ENCODE peak calls at places on chromosomes 3 and 15, in ten cellular contexts. Y, R, W, J, Z, K, F, E, T and B are unnamed samples.

GRCh38 chr3:54243262-54243931 is 121.0 kb downstream of the CACNA2D3 start:
- DNase-seq in F (no peak), E (peak), Z (no peak), Y (no peak), W (no peak), J (no peak), T (no peak), K (no peak), R (no peak), B (peak)

GRCh38 chr3:84600703-84601225 is 358.0 kb upstream of the CADM2 start:
- DNase-seq in R (no peak), F (no peak), K (no peak), T (no peak), Y (no peak), Z (no peak), E (no peak), W (no peak), J (no peak), B (no peak)

GRCh38 chr3:9251055-9251786 is 1.8 kb upstream of the SRGAP3 start:
- DNase-seq in R (no peak), F (no peak), W (no peak), E (no peak), Z (no peak), T (no peak), J (no peak), Y (peak), K (no peak), B (no peak)

GRCh38 chr3:31275038-31275562 is 257.6 kb upstream of the STT3B start:
- DNase-seq in Z (no peak), E (peak), R (no peak), K (no peak), J (no peak), Y (no peak), T (no peak), F (no peak), W (peak), B (no peak)

GRCh38 chr15:51183076-51183475 is 88.4 kb upstream of the TNFAIP8L3 start:
- DNase-seq in K (no peak), R (no peak), W (no peak), E (no peak), Y (no peak), T (no peak), F (no peak), Z (no peak), J (no peak), B (no peak)

GRCh38 chr15:63407612-63408011 is 26.0 kb upstream of the CA12 start:
- DNase-seq in J (no peak), Y (no peak), Z (no peak), R (no peak), K (no peak), T (no peak), F (no peak), W (no peak), E (no peak), B (no peak)

GRCh38 chr15:81338422-81339007 is 14.6 kb upstream of the STARD5 start:
- DNase-seq in Y (peak), F (no peak), T (no peak), K (peak), R (no peak), E (peak), J (no peak), W (peak), Z (no peak), B (peak)

GRCh38 chr3:124584552-124585391 is 145.5 kb upstream of the UMPS start:
- DNase-seq in W (peak), E (peak), Y (peak), K (peak), J (peak), Z (peak), R (peak), F (no peak), T (peak), B (peak)

GRCh38 chr3:70049761-70050160 is 50.2 kb downstream of the SAMMSON start:
- DNase-seq in F (no peak), E (peak), T (no peak), Z (peak), Y (no peak), K (no peak), R (no peak), W (peak), J (no peak), B (no peak)

GRCh38 chr3:183098538-183099025 is 714 bp downstream of the MCCC1 start:
- DNase-seq in K (no peak), Z (no peak), Y (no peak), R (no peak), W (no peak), T (no peak), J (no peak), F (peak), E (no peak), B (no peak)

GRCh38 chr3:182234881-182235280 is 523.2 kb downstream of the SOX2 start:
- DNase-seq in W (peak), T (no peak), J (no peak), F (no peak), Y (no peak), K (no peak), Z (no peak), E (no peak), R (no peak), B (no peak)